ENCODE peak calls at places on chromosomes 13 and 19, in eight cellular contexts. R, Y, S, U, N, T, D and B are unnamed samples. For H3K27me3, the result is how much of the 10 kb centered on the place peaks cover.

GRCh38 chr13:99989376-99990044 is 7.9 kb downstream of the ZIC2 start:
- DNase-seq in S (peak), Y (no peak), T (no peak), R (peak), D (peak), U (no peak), N (no peak), B (no peak)

GRCh38 chr13:50679321-50679720 is 164.2 kb downstream of the DLEU7 start:
- DNase-seq in T (no peak), R (no peak), D (no peak), N (peak), U (no peak), Y (no peak), S (no peak), B (peak)

GRCh38 chr13:76707360-76707759 is 178.8 kb downstream of the KCTD12 start:
- DNase-seq in T (no peak), N (peak), U (no peak), Y (no peak), R (no peak), D (no peak), S (no peak), B (no peak)

GRCh38 chr19:37779139-37780035 is at the start of gene ZNF573:
- DNase-seq in S (peak), U (peak), R (peak), D (peak), N (peak), Y (peak), T (peak), B (peak)

GRCh38 chr19:38004505-38005223 is 97.7 kb downstream of the SIPA1L3 start:
- DNase-seq in S (peak), D (peak), U (peak), Y (peak), N (peak), T (peak), R (peak), B (peak)

GRCh38 chr13:107421951-107422350 is 793.4 kb downstream of the LIG4 start:
- DNase-seq in U (no peak), S (no peak), N (no peak), Y (no peak), R (no peak), D (no peak), T (no peak), B (no peak)

GRCh38 chr19:7529246-7529600 is 6.3 kb upstream of the PNPLA6 start:
- DNase-seq in S (no peak), T (no peak), D (no peak), N (no peak), R (no peak), U (no peak), Y (no peak), B (no peak)

GRCh38 chr19:53961523-53962345 is 1.0 kb upstream of the CACNG8 start:
- DNase-seq in T (no peak), S (peak), U (no peak), N (no peak), R (no peak), Y (no peak), D (peak), B (no peak)

GRCh38 chr19:19444694-19445155 is 39.2 kb downstream of the GATAD2A start:
- DNase-seq in D (no peak), T (no peak), U (no peak), Y (no peak), N (peak), S (peak), R (no peak), B (no peak)

GRCh38 chr13:60351326-60351725 is 45.7 kb upstream of the TDRD3 start:
- DNase-seq in D (no peak), U (no peak), S (no peak), R (no peak), N (peak), T (no peak), Y (no peak), B (no peak)

GRCh38 chr13:98960331-98961203 is 17.3 kb downstream of the DOCK9 start:
- DNase-seq in Y (no peak), D (no peak), S (no peak), T (no peak), N (no peak), U (no peak), R (no peak), B (no peak)

GRCh38 chr19:58409010-58409790 is 751 bp downstream of the ZNF584 start:
- DNase-seq in S (no peak), T (no peak), U (peak), R (no peak), N (no peak), D (peak), Y (no peak), B (no peak)

GRCh38 chr13:97108535-97108910 is 113.6 kb upstream of the MBNL2 start:
- DNase-seq in T (no peak), S (no peak), Y (no peak), R (no peak), N (no peak), D (no peak), U (no peak), B (peak)

GRCh38 chr13:74217816-74218215 is 83.6 kb upstream of the KLF12 start:
- DNase-seq in S (no peak), T (no peak), D (no peak), U (no peak), Y (no peak), N (no peak), R (no peak), B (no peak)

GRCh38 chr13:111860161-111860560 is 206.8 kb upstream of the SOX1 start:
- DNase-seq in R (peak), S (no peak), U (no peak), T (no peak), N (no peak), Y (no peak), D (no peak), B (no peak)

GRCh38 chr19:34495416-34495815 is 13.9 kb downstream of the WTIP start:
- DNase-seq in R (no peak), Y (peak), T (no peak), N (no peak), U (no peak), S (no peak), D (no peak), B (no peak)

GRCh38 chr19:17733127-17733526 is 13.8 kb downstream of the MAP1S start:
- DNase-seq in U (no peak), R (no peak), N (no peak), D (no peak), Y (no peak), T (no peak), S (no peak), B (no peak)

GRCh38 chr13:85597790-85598500 is 201.3 kb downstream of the SLITRK6 start:
- DNase-seq in S (no peak), D (no peak), T (no peak), Y (no peak), N (peak), R (no peak), U (no peak), B (peak)

GRCh38 chr13:64855506-64855905 is 2374.6 kb downstream of the PCDH9 start:
- DNase-seq in T (no peak), N (no peak), D (no peak), Y (no peak), R (no peak), S (no peak), U (no peak), B (no peak)

GRCh38 chr13:113828282-113828825 is 35.5 kb downstream of the GAS6 start:
- DNase-seq in U (no peak), T (no peak), S (no peak), N (no peak), R (no peak), Y (no peak), D (no peak), B (no peak)

DNA sequence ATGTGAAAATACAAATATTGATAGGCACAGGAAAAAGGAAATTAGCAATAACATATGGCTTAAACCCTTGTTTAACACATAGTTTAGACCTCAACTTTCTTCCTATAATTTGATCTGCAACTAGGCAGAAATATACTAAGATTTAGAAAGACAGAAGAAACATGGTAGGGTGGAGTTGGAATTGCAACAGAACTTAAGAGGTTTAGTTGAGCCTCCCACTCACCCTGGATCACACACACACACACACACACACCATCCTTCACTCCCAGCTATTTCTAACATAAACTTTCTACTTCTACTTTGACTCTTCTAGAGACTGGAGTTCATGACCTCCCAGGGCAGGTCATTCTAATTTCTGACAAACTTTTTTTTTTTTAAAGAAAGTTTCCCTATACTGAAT is 47.4 kb downstream of the FLT3 start:
- DNase-seq in R (no peak), U (no peak), T (no peak), Y (no peak), N (no peak), S (no peak), D (no peak), B (no peak)
- H3K27me3 ChIP-seq in R (under half), U (under half), T (under half), Y (half or more), N (under half), S (under half), D (under half), B (under half)

GRCh38 chr19:39196320-39196719 is 444 bp upstream of the NCCRP1 start:
- DNase-seq in D (peak), R (no peak), T (no peak), S (peak), Y (no peak), U (no peak), N (no peak), B (no peak)
- H3K27me3 ChIP-seq in D (under half), R (under half), T (under half), S (under half), Y (half or more), U (under half), N (under half), B (under half)

DNA sequence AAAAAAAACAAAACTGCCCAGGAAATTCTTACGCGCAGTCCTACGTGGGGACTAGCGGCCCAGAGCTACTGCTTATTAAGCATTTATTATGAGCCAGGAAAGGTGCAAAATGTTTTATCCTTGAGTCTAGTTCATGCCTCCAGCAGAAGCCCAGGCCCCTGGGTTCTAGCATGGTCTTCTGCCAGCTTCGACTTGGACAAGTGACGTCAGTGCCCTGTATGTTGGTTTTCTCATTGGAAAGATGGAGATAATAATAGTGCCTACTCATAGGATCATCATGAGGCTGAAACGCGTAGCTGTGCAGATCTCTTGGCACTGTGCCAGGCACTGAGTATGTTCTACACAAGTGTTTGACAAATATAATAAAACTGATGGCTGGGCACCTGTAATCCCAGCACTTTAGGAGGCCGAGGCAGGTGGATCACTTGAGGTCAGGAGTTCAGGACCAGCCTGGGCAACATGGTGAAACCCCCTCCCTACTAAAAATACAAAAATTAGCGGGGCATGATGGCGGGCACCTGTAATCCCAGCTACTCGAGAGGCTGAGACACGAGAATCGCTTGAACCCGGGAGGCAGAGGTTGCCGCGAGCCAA is 12.4 kb upstream of the SULT2B1 start:
- DNase-seq in Y (no peak), T (peak), U (no peak), N (peak), R (no peak), D (no peak), S (no peak), B (peak)
- H3K27me3 ChIP-seq in Y (under half), T (under half), U (under half), N (under half), R (under half), D (under half), S (under half), B (under half)

DNA sequence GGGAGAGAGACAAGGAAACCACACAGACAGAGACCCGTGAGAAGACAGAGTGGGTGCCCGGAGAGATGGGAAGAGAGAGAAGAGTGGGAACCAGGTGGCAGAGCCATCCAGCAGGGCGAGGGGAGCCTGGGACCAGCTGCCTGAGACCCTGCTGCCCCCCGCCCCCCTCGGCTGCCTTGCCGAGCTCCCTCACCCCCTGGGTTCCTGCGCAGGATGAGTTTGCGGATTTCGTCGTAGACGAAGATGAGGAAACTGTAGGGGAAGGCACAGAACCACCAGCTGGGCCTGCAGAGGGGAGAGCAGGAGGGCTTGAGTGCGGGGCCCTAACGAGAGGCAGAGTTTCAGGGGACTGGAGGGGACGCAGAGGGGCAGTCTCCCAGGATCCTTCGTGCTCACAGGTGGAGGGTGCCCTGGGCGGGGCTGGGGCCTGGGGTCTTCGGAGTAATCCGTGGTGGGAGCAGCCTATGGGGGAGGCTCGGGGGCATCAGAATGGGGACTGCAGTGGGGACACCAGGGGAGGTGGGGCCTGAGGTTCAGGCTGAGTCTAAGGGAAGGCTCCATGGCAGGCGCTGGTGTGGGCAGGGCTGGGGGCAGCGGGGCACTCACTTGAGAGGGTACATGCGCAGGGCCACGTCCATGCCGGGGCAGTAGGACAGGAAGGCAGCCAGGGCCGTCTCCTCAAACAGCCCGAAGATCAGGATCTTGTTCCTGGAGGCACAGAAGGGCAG is 8.1 kb upstream of the RABAC1 start:
- DNase-seq in R (no peak), S (no peak), N (no peak), Y (no peak), D (no peak), U (no peak), T (no peak), B (no peak)
- H3K27me3 ChIP-seq in R (under half), S (under half), N (under half), Y (under half), D (under half), U (under half), T (under half), B (under half)

DNA sequence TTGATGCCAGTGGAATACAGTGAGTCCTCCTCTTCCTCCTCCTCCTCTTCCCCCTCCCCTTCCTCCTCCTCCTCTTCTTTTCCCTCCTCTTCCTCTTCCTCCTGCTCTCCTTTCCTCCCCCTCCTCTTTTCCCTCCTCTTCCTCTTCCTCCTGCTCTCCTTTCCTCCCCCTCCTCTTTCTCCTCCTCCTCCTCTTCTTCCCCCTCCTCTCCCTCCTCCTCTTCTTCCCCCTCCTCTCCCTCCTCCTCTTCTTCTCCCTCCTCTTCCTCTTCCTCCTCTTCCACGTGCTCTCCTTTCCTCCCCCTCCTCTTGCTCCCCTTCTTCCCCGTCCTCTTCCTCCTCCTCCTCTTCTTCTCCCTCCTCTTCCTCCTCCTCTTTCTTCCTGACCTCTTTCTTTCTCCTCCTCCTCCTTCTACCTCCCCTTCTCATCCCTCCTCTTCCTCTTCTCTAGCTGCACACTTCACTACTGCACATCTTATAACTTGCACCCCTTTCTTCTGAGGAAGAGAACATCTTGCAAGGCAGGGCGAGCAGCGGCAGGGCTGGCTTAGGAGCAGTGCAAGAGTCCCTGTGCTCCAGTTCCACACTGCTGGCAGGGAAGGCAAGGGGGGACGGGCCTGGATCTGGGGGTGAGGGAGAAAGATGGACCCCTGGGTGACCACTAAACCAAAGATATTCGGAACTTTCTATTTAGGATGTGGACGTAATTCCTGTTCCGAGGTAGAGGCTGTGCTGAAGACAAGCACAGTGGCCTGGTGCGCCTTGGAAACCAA is 5.6 kb downstream of the PDX1 start:
- DNase-seq in D (no peak), U (no peak), R (no peak), S (no peak), Y (no peak), T (no peak), N (no peak), B (no peak)
- H3K27me3 ChIP-seq in D (half or more), U (under half), R (half or more), S (half or more), Y (half or more), T (half or more), N (half or more), B (half or more)

DNA sequence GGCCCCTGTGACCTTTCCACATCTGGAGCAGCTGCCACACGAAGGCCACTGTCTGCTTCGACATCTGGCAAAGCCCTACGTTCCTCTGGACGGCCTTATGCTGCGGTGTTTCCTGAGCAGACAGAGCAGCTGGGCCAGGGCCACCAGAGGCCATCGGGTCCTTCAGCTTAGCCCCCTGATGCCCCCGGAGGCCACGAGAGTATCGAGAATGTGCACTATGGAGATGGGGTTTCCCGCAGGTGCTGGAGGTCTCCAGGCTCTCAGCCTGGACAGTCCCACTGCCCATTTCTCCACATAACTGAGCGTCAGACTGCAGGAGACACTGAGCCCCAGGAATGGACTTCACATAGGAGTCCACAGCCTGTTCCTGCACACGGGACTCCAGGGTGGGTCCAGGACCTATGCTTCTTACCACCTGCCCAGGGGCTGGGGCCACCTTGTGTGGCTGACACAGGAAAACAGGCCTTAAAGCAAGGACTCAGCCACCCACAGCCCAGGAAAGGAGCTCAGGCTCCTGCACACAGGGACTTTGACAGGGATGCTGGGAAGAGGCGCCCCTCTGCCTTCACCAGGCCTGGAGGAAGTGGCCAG is 80.7 kb downstream of the SLC7A1 start:
- DNase-seq in T (no peak), Y (no peak), S (no peak), U (no peak), D (no peak), R (no peak), N (no peak), B (no peak)
- H3K27me3 ChIP-seq in T (under half), Y (under half), S (under half), U (under half), D (under half), R (under half), N (under half), B (under half)

GRCh38 chr19:1447944-1448343 is 2.0 kb upstream of the APC2 start:
- DNase-seq in N (no peak), Y (no peak), U (no peak), D (no peak), S (no peak), T (no peak), R (no peak), B (no peak)
- H3K27me3 ChIP-seq in N (half or more), Y (half or more), U (under half), D (half or more), S (under half), T (half or more), R (half or more), B (half or more)

GRCh38 chr19:47435883-47436417 is 16.6 kb upstream of the MEIS3 start:
- DNase-seq in N (no peak), U (no peak), Y (no peak), D (no peak), R (no peak), T (no peak), S (no peak), B (no peak)

GRCh38 chr19:47432499-47432898 is 13.2 kb upstream of the MEIS3 start:
- DNase-seq in U (no peak), N (no peak), Y (no peak), S (no peak), T (no peak), D (no peak), R (no peak), B (no peak)

GRCh38 chr19:47433121-47433520 is 13.8 kb upstream of the MEIS3 start:
- DNase-seq in S (no peak), Y (no peak), T (no peak), U (no peak), N (no peak), R (no peak), D (no peak), B (no peak)

GRCh38 chr19:47435196-47435595 is 15.9 kb upstream of the MEIS3 start:
- DNase-seq in S (no peak), T (no peak), R (no peak), N (no peak), D (no peak), Y (no peak), U (peak), B (no peak)

GRCh38 chr19:47434088-47434487 is 14.8 kb upstream of the MEIS3 start:
- DNase-seq in R (no peak), T (no peak), U (no peak), S (no peak), Y (no peak), D (no peak), N (no peak), B (no peak)
- H3K27me3 ChIP-seq in R (under half), T (under half), U (under half), S (under half), Y (half or more), D (under half), N (under half), B (under half)

DNA sequence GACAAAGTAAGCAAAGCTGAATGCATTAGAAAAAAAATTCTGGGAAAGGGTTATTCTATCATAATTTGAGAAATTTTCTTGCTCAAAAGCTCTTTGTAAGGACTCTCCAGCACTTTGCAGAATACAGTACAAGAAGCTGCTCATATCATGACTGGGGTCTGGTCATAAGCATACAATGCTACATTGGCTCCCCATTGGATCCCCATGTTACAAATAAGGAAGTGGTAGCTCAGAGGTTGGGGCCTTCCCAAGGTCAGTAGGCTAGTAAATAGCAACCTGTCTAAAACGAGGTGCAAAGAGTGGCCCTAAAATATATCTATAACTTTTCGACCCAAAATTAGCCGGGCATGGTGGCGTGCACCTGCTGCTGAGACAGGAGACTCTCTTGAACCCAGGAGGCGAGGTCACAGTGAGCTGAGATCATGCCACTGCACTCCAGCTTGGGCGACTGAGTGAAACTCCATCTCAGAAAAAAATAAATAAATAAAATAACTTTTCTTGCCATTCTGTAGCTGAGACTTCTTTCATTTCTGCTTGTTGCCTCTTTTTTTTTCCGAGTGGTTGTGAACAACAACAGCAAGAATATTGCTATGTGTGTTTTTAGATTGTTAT is 10.1 kb downstream of the CDX2 start:
- DNase-seq in N (no peak), U (no peak), S (no peak), D (no peak), T (peak), Y (no peak), R (peak), B (no peak)
- H3K27me3 ChIP-seq in N (under half), U (under half), S (under half), D (half or more), T (under half), Y (half or more), R (half or more), B (half or more)